ENCODE peak calls at places on chromosome 1, in five cellular contexts. Y is heart right ventricle; I is effector CD4-positive, alpha-beta T cell; K is IMR-90; S is stimulated activated CD4-positive, alpha-beta T cell treated with anti-CD3 and anti-CD28 coated beads, TNF-alpha, amount 100 ng/mL, for 24 hours. V is an unnamed sample.

GRCh38 chr1:193408782-193409293 is 222.4 kb upstream of the B3GALT2 start:
- DNase-seq in Y (peak), I (no peak), K (peak), S (no peak), V (peak)

GRCh38 chr1:240044620-240045019 is 47.1 kb upstream of the FMN2 start:
- DNase-seq in Y (no peak), I (no peak), K (no peak), S (no peak), V (peak)

GRCh38 chr1:225774276-225775147 is 3.1 kb upstream of the SRP9 start:
- DNase-seq in Y (no peak), I (no peak), K (no peak), S (no peak), V (no peak)

GRCh38 chr1:186033744-186034345 is 299.7 kb downstream of the HMCN1 start:
- DNase-seq in Y (no peak), I (no peak), K (peak), S (no peak), V (no peak)

GRCh38 chr1:219550171-219550570 is 62.7 kb downstream of the ZC3H11B start:
- DNase-seq in Y (no peak), I (no peak), K (no peak), S (no peak), V (no peak)

GRCh38 chr1:213399695-213400094 is 348.7 kb downstream of the RPS6KC1 start:
- DNase-seq in Y (no peak), I (no peak), K (no peak), S (no peak), V (no peak)

GRCh38 chr1:94332516-94332915 is 85.7 kb upstream of the ABCD3 start:
- DNase-seq in Y (no peak), I (no peak), K (no peak), S (no peak), V (no peak)

GRCh38 chr1:206890125-206890637 is 7.1 kb upstream of the IL24 start:
- DNase-seq in Y (no peak), I (no peak), K (peak), S (no peak), V (peak)

GRCh38 chr1:21541835-21542234 is 32.6 kb downstream of the ALPL start:
- DNase-seq in Y (peak), I (no peak), K (peak), S (no peak), V (peak)

GRCh38 chr1:161098161-161099068 is at the start of gene KLHDC9:
- DNase-seq in Y (peak), I (peak), K (peak), S (peak), V (no peak)

GRCh38 chr1:116951175-116951935 is 41.6 kb downstream of the PTGFRN start:
- DNase-seq in Y (peak), I (no peak), K (peak), S (no peak), V (peak)

GRCh38 chr1:229101475-229101874 is 169.4 kb upstream of the RAB4A start:
- DNase-seq in Y (no peak), I (no peak), K (no peak), S (no peak), V (no peak)

GRCh38 chr1:78408192-78408591 is 82.6 kb upstream of the PTGFR start:
- DNase-seq in Y (no peak), I (no peak), K (no peak), S (no peak), V (peak)

GRCh38 chr1:15418811-15419515 is 9.3 kb downstream of the EFHD2 start:
- DNase-seq in Y (no peak), I (no peak), K (no peak), S (no peak), V (no peak)

GRCh38 chr1:79899914-79900313 is 893.4 kb upstream of the ADGRL4 start:
- DNase-seq in Y (no peak), I (no peak), K (peak), S (no peak), V (peak)

GRCh38 chr1:184188091-184188490 is 136.6 kb downstream of the TSEN15 start:
- DNase-seq in Y (no peak), I (no peak), K (peak), S (no peak), V (no peak)

GRCh38 chr1:35097224-35097623 is 18.0 kb downstream of the ZMYM1 start:
- DNase-seq in Y (no peak), I (no peak), K (no peak), S (no peak), V (peak)

GRCh38 chr1:15385420-15385819 is 24.3 kb upstream of the EFHD2 start:
- DNase-seq in Y (no peak), I (no peak), K (no peak), S (no peak), V (no peak)

GRCh38 chr1:38015978-38016640 is 3.6 kb downstream of the UTP11 start:
- DNase-seq in Y (no peak), I (no peak), K (peak), S (no peak), V (no peak)